ENCODE peak calls at places on chromosomes 12 and 14, in ten cellular contexts. One of them, this sample, is unnamed.

GRCh38 chr12:57215668-57216013 is 953 bp upstream of the NXPH4 start:
- DNase-seq in stimulated activated CD4-positive, alpha-beta T cell treated with anti-CD3 and anti-CD28 coated beads, Interleukin-1b, Interleukin-23, amount 100 ng/mL, for 4 hours: no peak
- DNase-seq in CD8-positive, alpha-beta T cell: peak
- DNase-seq in non-pigmented ciliary epithelial cell: no peak
- DNase-seq in activated T-cell treated with anti-CD3 and anti-CD28 coated beads, Interleukin-2, amount 50 U/mL, for 72 hours: peak
- DNase-seq in iris pigment epithelial cell: peak
- DNase-seq in HFFc6: peak
- DNase-seq in Calu3: no peak
- DNase-seq in lower leg skin: no peak
- DNase-seq in nephron progenitor cell: no peak
- DNase-seq in this sample: no peak

GRCh38 chr12:123898673-123899072 is 74.0 kb downstream of the CCDC92 start:
- DNase-seq in activated T-cell treated with anti-CD3 and anti-CD28 coated beads, Interleukin-2, amount 50 U/mL, for 72 hours: no peak
- DNase-seq in nephron progenitor cell: no peak
- DNase-seq in CD8-positive, alpha-beta T cell: no peak
- DNase-seq in HFFc6: no peak
- DNase-seq in stimulated activated CD4-positive, alpha-beta T cell treated with anti-CD3 and anti-CD28 coated beads, Interleukin-1b, Interleukin-23, amount 100 ng/mL, for 4 hours: no peak
- DNase-seq in Calu3: no peak
- DNase-seq in non-pigmented ciliary epithelial cell: no peak
- DNase-seq in lower leg skin: no peak
- DNase-seq in iris pigment epithelial cell: no peak
- DNase-seq in this sample: no peak

GRCh38 chr14:39467889-39468524 is 35.8 kb upstream of the FBXO33 start:
- DNase-seq in non-pigmented ciliary epithelial cell: no peak
- DNase-seq in lower leg skin: no peak
- DNase-seq in stimulated activated CD4-positive, alpha-beta T cell treated with anti-CD3 and anti-CD28 coated beads, Interleukin-1b, Interleukin-23, amount 100 ng/mL, for 4 hours: no peak
- DNase-seq in Calu3: peak
- DNase-seq in HFFc6: peak
- DNase-seq in iris pigment epithelial cell: peak
- DNase-seq in nephron progenitor cell: peak
- DNase-seq in CD8-positive, alpha-beta T cell: no peak
- DNase-seq in activated T-cell treated with anti-CD3 and anti-CD28 coated beads, Interleukin-2, amount 50 U/mL, for 72 hours: peak
- DNase-seq in this sample: no peak

GRCh38 chr12:107845980-107846659 is 71.6 kb downstream of the ASCL4 start:
- DNase-seq in non-pigmented ciliary epithelial cell: no peak
- DNase-seq in activated T-cell treated with anti-CD3 and anti-CD28 coated beads, Interleukin-2, amount 50 U/mL, for 72 hours: no peak
- DNase-seq in lower leg skin: no peak
- DNase-seq in stimulated activated CD4-positive, alpha-beta T cell treated with anti-CD3 and anti-CD28 coated beads, Interleukin-1b, Interleukin-23, amount 100 ng/mL, for 4 hours: no peak
- DNase-seq in nephron progenitor cell: no peak
- DNase-seq in HFFc6: no peak
- DNase-seq in Calu3: no peak
- DNase-seq in CD8-positive, alpha-beta T cell: no peak
- DNase-seq in iris pigment epithelial cell: no peak
- DNase-seq in this sample: no peak

GRCh38 chr12:78062781-78063180 is 232.1 kb downstream of the NAV3 start:
- DNase-seq in nephron progenitor cell: no peak
- DNase-seq in non-pigmented ciliary epithelial cell: peak
- DNase-seq in HFFc6: peak
- DNase-seq in CD8-positive, alpha-beta T cell: no peak
- DNase-seq in iris pigment epithelial cell: peak
- DNase-seq in Calu3: peak
- DNase-seq in stimulated activated CD4-positive, alpha-beta T cell treated with anti-CD3 and anti-CD28 coated beads, Interleukin-1b, Interleukin-23, amount 100 ng/mL, for 4 hours: no peak
- DNase-seq in activated T-cell treated with anti-CD3 and anti-CD28 coated beads, Interleukin-2, amount 50 U/mL, for 72 hours: no peak
- DNase-seq in lower leg skin: no peak
- DNase-seq in this sample: no peak

GRCh38 chr12:95943231-95943842 is at the start of gene AMDHD1:
- DNase-seq in nephron progenitor cell: peak
- DNase-seq in lower leg skin: peak
- DNase-seq in HFFc6: peak
- DNase-seq in stimulated activated CD4-positive, alpha-beta T cell treated with anti-CD3 and anti-CD28 coated beads, Interleukin-1b, Interleukin-23, amount 100 ng/mL, for 4 hours: peak
- DNase-seq in CD8-positive, alpha-beta T cell: peak
- DNase-seq in iris pigment epithelial cell: peak
- DNase-seq in non-pigmented ciliary epithelial cell: no peak
- DNase-seq in Calu3: peak
- DNase-seq in activated T-cell treated with anti-CD3 and anti-CD28 coated beads, Interleukin-2, amount 50 U/mL, for 72 hours: peak
- DNase-seq in this sample: peak

GRCh38 chr14:96189288-96189711 is 15.3 kb upstream of the BDKRB2 start:
- DNase-seq in lower leg skin: no peak
- DNase-seq in Calu3: no peak
- DNase-seq in non-pigmented ciliary epithelial cell: no peak
- DNase-seq in HFFc6: peak
- DNase-seq in nephron progenitor cell: no peak
- DNase-seq in stimulated activated CD4-positive, alpha-beta T cell treated with anti-CD3 and anti-CD28 coated beads, Interleukin-1b, Interleukin-23, amount 100 ng/mL, for 4 hours: no peak
- DNase-seq in activated T-cell treated with anti-CD3 and anti-CD28 coated beads, Interleukin-2, amount 50 U/mL, for 72 hours: no peak
- DNase-seq in iris pigment epithelial cell: peak
- DNase-seq in CD8-positive, alpha-beta T cell: no peak
- DNase-seq in this sample: no peak

GRCh38 chr14:64723691-64724577 is 19.7 kb downstream of the PLEKHG3 start:
- DNase-seq in HFFc6: no peak
- DNase-seq in activated T-cell treated with anti-CD3 and anti-CD28 coated beads, Interleukin-2, amount 50 U/mL, for 72 hours: no peak
- DNase-seq in CD8-positive, alpha-beta T cell: peak
- DNase-seq in stimulated activated CD4-positive, alpha-beta T cell treated with anti-CD3 and anti-CD28 coated beads, Interleukin-1b, Interleukin-23, amount 100 ng/mL, for 4 hours: no peak
- DNase-seq in Calu3: no peak
- DNase-seq in nephron progenitor cell: no peak
- DNase-seq in lower leg skin: peak
- DNase-seq in iris pigment epithelial cell: peak
- DNase-seq in non-pigmented ciliary epithelial cell: no peak
- DNase-seq in this sample: no peak

GRCh38 chr12:94175763-94176660 is 27.6 kb downstream of the PLXNC1 start:
- DNase-seq in non-pigmented ciliary epithelial cell: no peak
- DNase-seq in lower leg skin: no peak
- DNase-seq in CD8-positive, alpha-beta T cell: no peak
- DNase-seq in activated T-cell treated with anti-CD3 and anti-CD28 coated beads, Interleukin-2, amount 50 U/mL, for 72 hours: no peak
- DNase-seq in stimulated activated CD4-positive, alpha-beta T cell treated with anti-CD3 and anti-CD28 coated beads, Interleukin-1b, Interleukin-23, amount 100 ng/mL, for 4 hours: no peak
- DNase-seq in HFFc6: no peak
- DNase-seq in Calu3: no peak
- DNase-seq in nephron progenitor cell: no peak
- DNase-seq in iris pigment epithelial cell: peak
- DNase-seq in this sample: no peak

GRCh38 chr14:24437020-24437735 is 5.4 kb downstream of the SDR39U1 start:
- DNase-seq in HFFc6: no peak
- DNase-seq in non-pigmented ciliary epithelial cell: no peak
- DNase-seq in iris pigment epithelial cell: no peak
- DNase-seq in nephron progenitor cell: no peak
- DNase-seq in activated T-cell treated with anti-CD3 and anti-CD28 coated beads, Interleukin-2, amount 50 U/mL, for 72 hours: no peak
- DNase-seq in stimulated activated CD4-positive, alpha-beta T cell treated with anti-CD3 and anti-CD28 coated beads, Interleukin-1b, Interleukin-23, amount 100 ng/mL, for 4 hours: no peak
- DNase-seq in CD8-positive, alpha-beta T cell: no peak
- DNase-seq in Calu3: no peak
- DNase-seq in lower leg skin: no peak
- DNase-seq in this sample: no peak

GRCh38 chr12:45660330-45660729 is 69.2 kb upstream of the ARID2 start:
- DNase-seq in activated T-cell treated with anti-CD3 and anti-CD28 coated beads, Interleukin-2, amount 50 U/mL, for 72 hours: no peak
- DNase-seq in lower leg skin: no peak
- DNase-seq in iris pigment epithelial cell: peak
- DNase-seq in Calu3: peak
- DNase-seq in nephron progenitor cell: no peak
- DNase-seq in HFFc6: peak
- DNase-seq in CD8-positive, alpha-beta T cell: no peak
- DNase-seq in non-pigmented ciliary epithelial cell: no peak
- DNase-seq in stimulated activated CD4-positive, alpha-beta T cell treated with anti-CD3 and anti-CD28 coated beads, Interleukin-1b, Interleukin-23, amount 100 ng/mL, for 4 hours: no peak
- DNase-seq in this sample: no peak

GRCh38 chr14:55297611-55298323 is 26.5 kb downstream of the FBXO34 start:
- DNase-seq in activated T-cell treated with anti-CD3 and anti-CD28 coated beads, Interleukin-2, amount 50 U/mL, for 72 hours: peak
- DNase-seq in HFFc6: no peak
- DNase-seq in non-pigmented ciliary epithelial cell: no peak
- DNase-seq in iris pigment epithelial cell: no peak
- DNase-seq in stimulated activated CD4-positive, alpha-beta T cell treated with anti-CD3 and anti-CD28 coated beads, Interleukin-1b, Interleukin-23, amount 100 ng/mL, for 4 hours: no peak
- DNase-seq in lower leg skin: no peak
- DNase-seq in Calu3: peak
- DNase-seq in nephron progenitor cell: no peak
- DNase-seq in CD8-positive, alpha-beta T cell: no peak
- DNase-seq in this sample: no peak

GRCh38 chr14:90545966-90546751 is 149.3 kb downstream of the CALM1 start:
- DNase-seq in lower leg skin: no peak
- DNase-seq in activated T-cell treated with anti-CD3 and anti-CD28 coated beads, Interleukin-2, amount 50 U/mL, for 72 hours: no peak
- DNase-seq in HFFc6: no peak
- DNase-seq in non-pigmented ciliary epithelial cell: no peak
- DNase-seq in iris pigment epithelial cell: no peak
- DNase-seq in Calu3: no peak
- DNase-seq in nephron progenitor cell: no peak
- DNase-seq in stimulated activated CD4-positive, alpha-beta T cell treated with anti-CD3 and anti-CD28 coated beads, Interleukin-1b, Interleukin-23, amount 100 ng/mL, for 4 hours: no peak
- DNase-seq in CD8-positive, alpha-beta T cell: no peak
- DNase-seq in this sample: no peak

GRCh38 chr12:74985293-74985985 is 224.2 kb downstream of the KCNC2 start:
- DNase-seq in stimulated activated CD4-positive, alpha-beta T cell treated with anti-CD3 and anti-CD28 coated beads, Interleukin-1b, Interleukin-23, amount 100 ng/mL, for 4 hours: no peak
- DNase-seq in lower leg skin: peak
- DNase-seq in nephron progenitor cell: no peak
- DNase-seq in iris pigment epithelial cell: no peak
- DNase-seq in activated T-cell treated with anti-CD3 and anti-CD28 coated beads, Interleukin-2, amount 50 U/mL, for 72 hours: no peak
- DNase-seq in non-pigmented ciliary epithelial cell: no peak
- DNase-seq in Calu3: no peak
- DNase-seq in CD8-positive, alpha-beta T cell: no peak
- DNase-seq in HFFc6: no peak
- DNase-seq in this sample: no peak

GRCh38 chr12:100986595-100987547 is 192.3 kb downstream of the ANO4 start:
- DNase-seq in stimulated activated CD4-positive, alpha-beta T cell treated with anti-CD3 and anti-CD28 coated beads, Interleukin-1b, Interleukin-23, amount 100 ng/mL, for 4 hours: no peak
- DNase-seq in CD8-positive, alpha-beta T cell: no peak
- DNase-seq in iris pigment epithelial cell: peak
- DNase-seq in non-pigmented ciliary epithelial cell: no peak
- DNase-seq in Calu3: no peak
- DNase-seq in lower leg skin: no peak
- DNase-seq in activated T-cell treated with anti-CD3 and anti-CD28 coated beads, Interleukin-2, amount 50 U/mL, for 72 hours: no peak
- DNase-seq in nephron progenitor cell: no peak
- DNase-seq in HFFc6: no peak
- DNase-seq in this sample: no peak

GRCh38 chr14:73724696-73725095 is 10.5 kb upstream of the PNMA1 start:
- DNase-seq in Calu3: no peak
- DNase-seq in iris pigment epithelial cell: no peak
- DNase-seq in nephron progenitor cell: no peak
- DNase-seq in stimulated activated CD4-positive, alpha-beta T cell treated with anti-CD3 and anti-CD28 coated beads, Interleukin-1b, Interleukin-23, amount 100 ng/mL, for 4 hours: no peak
- DNase-seq in lower leg skin: peak
- DNase-seq in CD8-positive, alpha-beta T cell: no peak
- DNase-seq in activated T-cell treated with anti-CD3 and anti-CD28 coated beads, Interleukin-2, amount 50 U/mL, for 72 hours: no peak
- DNase-seq in HFFc6: no peak
- DNase-seq in non-pigmented ciliary epithelial cell: no peak
- DNase-seq in this sample: no peak

GRCh38 chr14:22883191-22883976 is at the start of gene REM2:
- DNase-seq in non-pigmented ciliary epithelial cell: no peak
- DNase-seq in iris pigment epithelial cell: no peak
- DNase-seq in nephron progenitor cell: peak
- DNase-seq in Calu3: peak
- DNase-seq in stimulated activated CD4-positive, alpha-beta T cell treated with anti-CD3 and anti-CD28 coated beads, Interleukin-1b, Interleukin-23, amount 100 ng/mL, for 4 hours: no peak
- DNase-seq in lower leg skin: no peak
- DNase-seq in CD8-positive, alpha-beta T cell: no peak
- DNase-seq in HFFc6: no peak
- DNase-seq in activated T-cell treated with anti-CD3 and anti-CD28 coated beads, Interleukin-2, amount 50 U/mL, for 72 hours: no peak
- DNase-seq in this sample: no peak

GRCh38 chr12:52494518-52494917 is 1.5 kb upstream of the KRT6A start:
- DNase-seq in HFFc6: no peak
- DNase-seq in Calu3: no peak
- DNase-seq in non-pigmented ciliary epithelial cell: no peak
- DNase-seq in activated T-cell treated with anti-CD3 and anti-CD28 coated beads, Interleukin-2, amount 50 U/mL, for 72 hours: no peak
- DNase-seq in stimulated activated CD4-positive, alpha-beta T cell treated with anti-CD3 and anti-CD28 coated beads, Interleukin-1b, Interleukin-23, amount 100 ng/mL, for 4 hours: no peak
- DNase-seq in iris pigment epithelial cell: peak
- DNase-seq in lower leg skin: peak
- DNase-seq in CD8-positive, alpha-beta T cell: no peak
- DNase-seq in nephron progenitor cell: no peak
- DNase-seq in this sample: no peak

GRCh38 chr14:39029789-39030188 is 73.2 kb downstream of the SEC23A start:
- DNase-seq in CD8-positive, alpha-beta T cell: no peak
- DNase-seq in HFFc6: no peak
- DNase-seq in activated T-cell treated with anti-CD3 and anti-CD28 coated beads, Interleukin-2, amount 50 U/mL, for 72 hours: no peak
- DNase-seq in non-pigmented ciliary epithelial cell: no peak
- DNase-seq in stimulated activated CD4-positive, alpha-beta T cell treated with anti-CD3 and anti-CD28 coated beads, Interleukin-1b, Interleukin-23, amount 100 ng/mL, for 4 hours: no peak
- DNase-seq in nephron progenitor cell: no peak
- DNase-seq in iris pigment epithelial cell: no peak
- DNase-seq in Calu3: no peak
- DNase-seq in lower leg skin: no peak
- DNase-seq in this sample: no peak

GRCh38 chr14:53124778-53125177 is 28.3 kb downstream of the DDHD1 start:
- DNase-seq in Calu3: no peak
- DNase-seq in iris pigment epithelial cell: no peak
- DNase-seq in HFFc6: no peak
- DNase-seq in lower leg skin: no peak
- DNase-seq in activated T-cell treated with anti-CD3 and anti-CD28 coated beads, Interleukin-2, amount 50 U/mL, for 72 hours: no peak
- DNase-seq in CD8-positive, alpha-beta T cell: no peak
- DNase-seq in nephron progenitor cell: no peak
- DNase-seq in stimulated activated CD4-positive, alpha-beta T cell treated with anti-CD3 and anti-CD28 coated beads, Interleukin-1b, Interleukin-23, amount 100 ng/mL, for 4 hours: no peak
- DNase-seq in non-pigmented ciliary epithelial cell: no peak
- DNase-seq in this sample: no peak

GRCh38 chr14:22432348-22432976 is 156.6 kb downstream of the DAD1 start:
- DNase-seq in nephron progenitor cell: no peak
- DNase-seq in non-pigmented ciliary epithelial cell: peak
- DNase-seq in CD8-positive, alpha-beta T cell: no peak
- DNase-seq in activated T-cell treated with anti-CD3 and anti-CD28 coated beads, Interleukin-2, amount 50 U/mL, for 72 hours: no peak
- DNase-seq in HFFc6: peak
- DNase-seq in iris pigment epithelial cell: peak
- DNase-seq in stimulated activated CD4-positive, alpha-beta T cell treated with anti-CD3 and anti-CD28 coated beads, Interleukin-1b, Interleukin-23, amount 100 ng/mL, for 4 hours: no peak
- DNase-seq in lower leg skin: no peak
- DNase-seq in Calu3: peak
- DNase-seq in this sample: no peak

GRCh38 chr14:80798211-80798610 is 143.3 kb downstream of the CEP128 start:
- DNase-seq in lower leg skin: no peak
- DNase-seq in non-pigmented ciliary epithelial cell: no peak
- DNase-seq in Calu3: no peak
- DNase-seq in CD8-positive, alpha-beta T cell: no peak
- DNase-seq in stimulated activated CD4-positive, alpha-beta T cell treated with anti-CD3 and anti-CD28 coated beads, Interleukin-1b, Interleukin-23, amount 100 ng/mL, for 4 hours: no peak
- DNase-seq in iris pigment epithelial cell: peak
- DNase-seq in nephron progenitor cell: no peak
- DNase-seq in activated T-cell treated with anti-CD3 and anti-CD28 coated beads, Interleukin-2, amount 50 U/mL, for 72 hours: no peak
- DNase-seq in HFFc6: no peak
- DNase-seq in this sample: no peak

This sample was measured in activated effector memory CD4-positive, alpha-beta T cell treated with Interleukin-2 at 50 U/mL for 16 hours.